ENCODE peak calls at places on chromosomes 4 and X, in six cellular contexts. D is lung, I is MM.1S, U is GM12878, O is H9, G is Peyer's patch. R is an unnamed sample. For H3K4me1, the result is how much of the 10 kb centered on the place peaks cover.

GRCh38 chr4:105415281-105415744 is 58.5 kb downstream of the PPA2 start:
- DNase-seq in U (no peak), D (no peak), I (no peak), O (no peak), G (no peak), R (no peak)

GRCh38 chr4:138050601-138051000 is 191.5 kb downstream of the SLC7A11 start:
- DNase-seq in U (no peak), O (peak), D (no peak), I (no peak), G (no peak), R (no peak)

GRCh38 chr4:5755679-5756078 is 44.7 kb downstream of the EVC start:
- DNase-seq in D (no peak), I (no peak), U (no peak), O (no peak), G (no peak), R (no peak)

GRCh38 chrX:154317391-154318000 is 21.9 kb downstream of the TKTL1 start:
- DNase-seq in D (no peak), I (no peak), G (no peak), U (no peak), O (peak), R (no peak)

GRCh38 chrX:1661048-1661921 is 46.4 kb downstream of the ASMT start:
- DNase-seq in I (peak), D (peak), O (peak), G (peak), U (peak), R (no peak)

GRCh38 chrX:120001787-120002186 is 58.2 kb upstream of the NKAP start:
- DNase-seq in O (peak), I (no peak), U (no peak), G (no peak), D (no peak), R (no peak)

GRCh38 chr4:19844436-19844835 is 407.3 kb upstream of the SLIT2 start:
- DNase-seq in G (no peak), O (no peak), D (no peak), U (no peak), I (no peak), R (no peak)

GRCh38 chr4:145525291-145525740 is 43.7 kb downstream of the SMAD1 start:
- DNase-seq in U (no peak), D (no peak), I (no peak), G (no peak), O (no peak), R (no peak)

GRCh38 chr4:107278791-107279481 is 242.8 kb upstream of the DKK2 start:
- DNase-seq in G (no peak), O (no peak), D (no peak), I (no peak), U (no peak), R (no peak)

GRCh38 chr4:148893095-148893494 is 450.9 kb upstream of the NR3C2 start:
- DNase-seq in U (no peak), G (no peak), D (no peak), I (no peak), O (no peak), R (no peak)

GRCh38 chrX:118614150-118614549 is 113.3 kb upstream of the IL13RA1 start:
- DNase-seq in D (no peak), U (no peak), G (no peak), I (no peak), O (no peak), R (no peak)

GRCh38 chr4:110869114-110869513 is 246.2 kb upstream of the PITX2 start:
- DNase-seq in G (no peak), O (no peak), I (no peak), U (no peak), D (no peak), R (no peak)

GRCh38 chrX:150880808-150881165 is 17.7 kb downstream of the CD99L2 start:
- DNase-seq in G (no peak), O (no peak), U (no peak), I (peak), D (no peak), R (no peak)

GRCh38 chr4:20773144-20773997 is 73.1 kb downstream of the PACRGL start:
- DNase-seq in I (peak), U (no peak), G (peak), O (peak), D (peak), R (peak)

GRCh38 chrX:154032653-154033052 is 13.0 kb upstream of the IRAK1 start:
- DNase-seq in O (no peak), G (no peak), I (no peak), U (no peak), D (no peak), R (no peak)

GRCh38 chr4:74376888-74377483 is 12.0 kb downstream of the EREG start:
- DNase-seq in U (no peak), I (peak), O (no peak), D (no peak), G (no peak), R (no peak)

GRCh38 chrX:25013593-25014365 is 2.0 kb downstream of the ARX start:
- DNase-seq in O (no peak), I (peak), D (no peak), G (no peak), U (no peak), R (no peak)

GRCh38 chrX:109707322-109707721 is 25.7 kb downstream of the ACSL4 start:
- DNase-seq in D (no peak), G (no peak), U (no peak), I (no peak), O (no peak), R (no peak)

GRCh38 chr4:106238819-106239420 is 77.1 kb downstream of the TBCK start:
- DNase-seq in G (no peak), O (peak), I (peak), U (no peak), D (no peak), R (no peak)

GRCh38 chrX:11273544-11273943 is 19.7 kb upstream of the AMELX start:
- DNase-seq in I (no peak), O (no peak), U (no peak), D (no peak), G (no peak), R (no peak)

GRCh38 chr4:1105662-1106061 is 7.7 kb downstream of the RNF212 start:
- DNase-seq in G (no peak), U (no peak), D (no peak), I (no peak), O (no peak), R (no peak)

GRCh38 chr4:153619811-153620210 is 64.3 kb upstream of the TLR2 start:
- DNase-seq in G (no peak), U (no peak), D (no peak), O (no peak), I (no peak), R (no peak)

GRCh38 chr4:84894621-84895020 is 71.9 kb downstream of the WDFY3 start:
- DNase-seq in U (no peak), O (no peak), I (no peak), D (peak), G (no peak), R (no peak)

GRCh38 chrX:41389311-41389888 is 55.4 kb downstream of the DDX3X start:
- DNase-seq in I (no peak), D (no peak), G (peak), U (no peak), O (no peak), R (no peak)

GRCh38 chr4:65865489-65865888 is 195.2 kb upstream of the EPHA5 start:
- DNase-seq in U (no peak), D (no peak), G (no peak), O (no peak), I (no peak), R (no peak)

GRCh38 chrX:54825716-54826428 is 18.3 kb downstream of the MAGED2 start:
- DNase-seq in G (no peak), D (no peak), O (no peak), I (peak), U (no peak), R (no peak)

GRCh38 chr4:92599044-92599443 is 295.3 kb downstream of the GRID2 start:
- DNase-seq in G (no peak), D (no peak), U (no peak), I (no peak), O (no peak), R (no peak)

GRCh38 chr4:163816494-163816893 is 322.0 kb downstream of the TMA16 start:
- DNase-seq in O (no peak), U (no peak), I (no peak), G (no peak), D (no peak), R (no peak)

GRCh38 chrX:92231391-92231790 is 452.2 kb downstream of the PCDH11X start:
- DNase-seq in U (no peak), D (no peak), G (no peak), O (no peak), I (no peak), R (no peak)

GRCh38 chr4:48766393-48766792 is 13.7 kb downstream of the FRYL start:
- DNase-seq in O (no peak), I (no peak), U (no peak), D (no peak), G (no peak), R (no peak)

GRCh38 chr4:56757270-56757746 is 64.2 kb downstream of the SPINK2 start:
- DNase-seq in I (peak), G (peak), D (no peak), O (no peak), U (no peak), R (peak)

GRCh38 chr4:174053895-174054294 is 229.6 kb downstream of the FBXO8 start:
- DNase-seq in O (no peak), G (no peak), U (no peak), D (no peak), I (no peak), R (no peak)
- H3K4me1 ChIP-seq in O (under half), G (under half), U (under half), D (under half), I (under half), R (under half)

GRCh38 chr4:119039160-119039559 is 96.5 kb upstream of the MYOZ2 start:
- DNase-seq in G (no peak), U (no peak), D (no peak), I (no peak), O (no peak), R (no peak)

GRCh38 chr4:119040711-119041185 is 94.9 kb upstream of the MYOZ2 start:
- DNase-seq in G (no peak), U (no peak), D (no peak), O (peak), I (no peak), R (no peak)

GRCh38 chr4:119041951-119042560 is 93.6 kb upstream of the MYOZ2 start:
- DNase-seq in I (peak), G (peak), O (peak), D (peak), U (peak), R (peak)

GRCh38 chr4:119039779-119040178 is 95.9 kb upstream of the MYOZ2 start:
- DNase-seq in I (no peak), U (no peak), D (no peak), O (peak), G (no peak), R (no peak)

GRCh38 chr4:119040261-119040660 is 95.4 kb upstream of the MYOZ2 start:
- DNase-seq in D (no peak), G (no peak), I (no peak), O (no peak), U (no peak), R (no peak)
- H3K4me1 ChIP-seq in D (under half), G (under half), I (under half), O (under half), U (under half), R (half or more)

GRCh38 chr4:87050596-87050995 is 115.8 kb downstream of the AFF1 start:
- DNase-seq in O (no peak), I (no peak), U (no peak), D (no peak), G (no peak), R (no peak)
- H3K4me1 ChIP-seq in O (under half), I (under half), U (under half), D (under half), G (under half), R (half or more)

GRCh38 chr4:152077582-152077981 is 316.8 kb upstream of the GATB start:
- DNase-seq in I (no peak), D (no peak), U (no peak), O (no peak), G (no peak), R (no peak)

GRCh38 chr4:152083348-152083747 is 322.5 kb upstream of the GATB start:
- DNase-seq in D (no peak), I (no peak), O (no peak), G (no peak), U (no peak), R (no peak)

GRCh38 chr4:152081024-152081423 is 320.2 kb upstream of the GATB start:
- DNase-seq in O (no peak), D (no peak), U (no peak), G (no peak), I (no peak), R (no peak)

GRCh38 chr4:152075253-152075928 is 314.6 kb upstream of the GATB start:
- DNase-seq in I (no peak), D (no peak), U (no peak), G (no peak), O (no peak), R (no peak)

DNA sequence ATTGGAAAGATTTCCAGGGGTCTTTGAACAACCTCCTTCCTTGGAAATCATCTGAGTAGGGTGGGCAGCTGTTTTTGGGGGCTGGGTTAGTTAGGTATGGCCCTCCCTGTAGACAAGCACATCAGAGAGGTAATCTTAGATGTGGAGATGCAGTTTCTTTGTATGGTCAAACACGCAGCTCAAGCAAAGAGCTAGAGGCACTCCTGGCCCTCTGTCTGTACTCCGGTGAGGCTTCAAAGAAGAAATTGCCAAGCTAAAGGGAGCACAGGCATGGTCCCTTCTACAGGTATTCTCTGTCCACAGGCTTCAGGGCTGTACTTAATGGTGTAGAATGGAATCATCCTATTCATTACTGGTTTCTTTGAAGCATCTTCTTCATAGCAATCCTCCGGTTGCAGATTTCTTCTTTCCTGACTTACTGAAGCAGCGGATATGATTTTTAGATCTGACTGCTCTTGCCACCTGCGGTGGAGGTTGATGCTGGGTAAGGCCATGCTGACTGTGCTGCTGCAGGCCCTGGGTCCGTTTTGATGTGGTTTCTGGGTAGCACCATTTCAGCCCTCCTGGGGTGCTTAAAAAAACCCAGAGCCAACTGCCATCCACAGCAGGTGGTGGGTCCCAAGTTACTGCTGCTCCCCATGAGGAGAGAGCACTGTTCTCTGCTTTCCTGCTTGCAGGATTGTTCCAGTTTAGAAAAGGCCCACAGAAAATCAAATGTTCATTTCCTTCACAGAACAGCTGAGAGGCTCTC is 318.9 kb upstream of the GATB start:
- DNase-seq in G (peak), O (no peak), D (no peak), U (no peak), I (peak), R (no peak)
- H3K4me1 ChIP-seq in G (under half), O (under half), D (under half), U (under half), I (under half), R (under half)

DNA sequence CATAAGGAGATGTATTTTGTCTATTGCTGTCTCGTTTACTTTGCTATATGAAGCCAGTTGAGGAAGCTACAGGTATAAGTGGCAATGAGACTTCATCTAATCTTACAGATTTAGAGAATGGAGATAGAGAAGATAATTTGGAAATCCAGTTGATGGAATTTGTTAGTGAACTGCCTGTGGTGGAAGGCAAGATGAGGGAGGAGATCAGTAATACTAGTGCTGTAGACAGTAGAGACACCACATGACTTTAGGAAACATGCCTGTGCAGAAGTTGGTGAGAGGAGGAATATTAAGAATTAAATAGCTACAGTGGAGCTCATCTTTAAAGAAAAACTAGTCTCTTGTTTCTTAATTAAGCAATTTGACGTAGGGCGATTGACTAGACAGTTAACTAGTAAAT is 51.3 kb downstream of the RBPJ start:
- DNase-seq in G (no peak), O (no peak), D (no peak), I (no peak), U (no peak), R (no peak)
- H3K4me1 ChIP-seq in G (under half), O (under half), D (under half), I (under half), U (under half), R (half or more)

GRCh38 chr4:54063224-54063623 is 1.2 kb downstream of the CHIC2 start:
- DNase-seq in U (no peak), I (no peak), O (no peak), D (no peak), G (no peak), R (no peak)

GRCh38 chr4:54061067-54061466 is 3.3 kb downstream of the CHIC2 start:
- DNase-seq in I (no peak), O (no peak), G (no peak), U (no peak), D (no peak), R (no peak)

GRCh38 chr4:54063737-54064316 is 578 bp downstream of the CHIC2 start:
- DNase-seq in D (peak), O (peak), U (no peak), G (peak), I (peak), R (peak)

GRCh38 chr4:54061873-54062272 is 2.5 kb downstream of the CHIC2 start:
- DNase-seq in G (no peak), I (no peak), O (no peak), U (no peak), D (no peak), R (no peak)

DNA sequence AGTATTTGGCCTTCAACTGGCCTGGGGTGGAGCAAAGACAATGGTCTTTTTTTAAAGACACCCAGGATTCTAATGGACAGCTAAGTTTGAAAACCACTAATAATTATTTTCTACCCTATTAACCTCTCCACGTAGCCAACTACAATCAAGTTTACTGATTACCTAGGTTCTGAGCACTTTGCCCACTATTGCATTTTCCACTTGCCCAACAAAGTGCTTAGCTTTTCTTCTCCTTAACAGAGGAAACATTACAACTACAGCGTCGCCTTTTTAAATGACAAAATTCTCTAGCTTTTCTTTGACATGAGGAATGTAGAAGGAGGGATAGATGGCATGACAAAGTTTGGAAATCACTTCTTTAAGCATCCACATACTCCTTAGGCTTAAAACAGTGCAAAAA is 2.0 kb downstream of the CHIC2 start:
- DNase-seq in U (no peak), G (no peak), D (no peak), I (no peak), O (no peak), R (no peak)
- H3K4me1 ChIP-seq in U (under half), G (under half), D (under half), I (under half), O (under half), R (half or more)

GRCh38 chr4:25814737-25815136 is 48.1 kb downstream of the SEL1L3 start:
- DNase-seq in U (no peak), D (no peak), O (no peak), G (no peak), I (no peak), R (no peak)

GRCh38 chr4:25815586-25815985 is 47.2 kb downstream of the SEL1L3 start:
- DNase-seq in G (no peak), O (no peak), D (no peak), I (no peak), U (no peak), R (no peak)

GRCh38 chr4:25813705-25814104 is 49.1 kb downstream of the SEL1L3 start:
- DNase-seq in O (no peak), U (no peak), G (no peak), D (peak), I (no peak), R (no peak)

GRCh38 chr4:25816591-25817058 is 46.2 kb downstream of the SEL1L3 start:
- DNase-seq in O (no peak), G (no peak), U (no peak), D (no peak), I (no peak), R (no peak)

GRCh38 chr4:25814323-25814722 is 48.5 kb downstream of the SEL1L3 start:
- DNase-seq in I (no peak), U (no peak), O (no peak), G (peak), D (no peak), R (no peak)
- H3K4me1 ChIP-seq in I (under half), U (under half), O (under half), G (under half), D (under half), R (under half)

R was measured in sigmoid colon.